ENCODE peak calls at places on chromosome 4, in six cellular contexts. R, K, F, Q, D and N are unnamed samples.

GRCh38 chr4:75080888-75081287 is 148.0 kb downstream of the PARM1 start:
- DNase-seq in K (no peak), F (no peak), Q (no peak), R (no peak), D (no peak), N (no peak)

GRCh38 chr4:126202226-126202625 is 887.5 kb downstream of the FAT4 start:
- DNase-seq in K (no peak), F (no peak), D (no peak), R (no peak), Q (no peak), N (no peak)

GRCh38 chr4:52883707-52884669 is 21.9 kb downstream of the RASL11B start:
- DNase-seq in R (no peak), Q (no peak), K (no peak), D (no peak), F (no peak), N (no peak)

GRCh38 chr4:109846395-109847098 is 1.4 kb upstream of the LRIT3 start:
- DNase-seq in D (no peak), K (no peak), R (no peak), Q (no peak), F (no peak), N (no peak)

GRCh38 chr4:3700736-3701135 is 65.4 kb upstream of the ADRA2C start:
- DNase-seq in D (no peak), R (no peak), F (no peak), Q (no peak), K (no peak), N (no peak)

GRCh38 chr4:7365472-7366179 is 69.1 kb downstream of the PSAPL1 start:
- DNase-seq in F (no peak), D (no peak), Q (no peak), K (no peak), R (no peak), N (no peak)

GRCh38 chr4:159317203-159317602 is 214.3 kb downstream of the RAPGEF2 start:
- DNase-seq in D (no peak), R (no peak), Q (no peak), F (no peak), K (no peak), N (no peak)

GRCh38 chr4:33133723-33134122 is 2413.6 kb downstream of the PCDH7 start:
- DNase-seq in F (no peak), D (no peak), Q (no peak), K (no peak), R (no peak), N (no peak)

GRCh38 chr4:139242511-139243051 is 37.4 kb downstream of the MGARP start:
- DNase-seq in K (no peak), D (no peak), Q (no peak), F (no peak), R (peak), N (no peak)

GRCh38 chr4:156192033-156192432 is 238.4 kb upstream of the CTSO start:
- DNase-seq in R (no peak), F (no peak), K (no peak), Q (no peak), D (no peak), N (no peak)

GRCh38 chr4:107115185-107115847 is 79.2 kb upstream of the DKK2 start:
- DNase-seq in R (no peak), Q (no peak), D (peak), F (no peak), K (no peak), N (no peak)

GRCh38 chr4:130092187-130093015 is 996.4 kb downstream of the C4orf33 start:
- DNase-seq in R (no peak), D (no peak), Q (no peak), K (no peak), F (no peak), N (no peak)

GRCh38 chr4:129092636-129093172 is 635 bp downstream of the SCLT1 start:
- DNase-seq in Q (no peak), F (no peak), R (peak), K (no peak), D (no peak), N (no peak)

GRCh38 chr4:113935190-113935589 is 44.3 kb downstream of the ARSJ start:
- DNase-seq in K (no peak), R (no peak), D (no peak), Q (no peak), F (no peak), N (no peak)

GRCh38 chr4:177802149-177802548 is 359.9 kb upstream of the AGA start:
- DNase-seq in K (no peak), D (no peak), R (no peak), Q (no peak), F (no peak), N (no peak)

GRCh38 chr4:168569909-168570276 is 73.0 kb downstream of the PALLD start:
- DNase-seq in Q (no peak), R (no peak), K (no peak), D (no peak), F (no peak), N (no peak)

GRCh38 chr4:122617597-122618593 is 3.0 kb downstream of the IL21 start:
- DNase-seq in D (no peak), Q (no peak), K (no peak), F (no peak), R (no peak), N (no peak)

GRCh38 chr4:169345207-169345788 is 74.5 kb upstream of the SH3RF1 start:
- DNase-seq in K (no peak), D (no peak), Q (no peak), F (no peak), R (peak), N (peak)

GRCh38 chr4:17639136-17639535 is 24.7 kb downstream of the MED28 start:
- DNase-seq in D (no peak), F (no peak), Q (no peak), R (no peak), K (no peak), N (no peak)

GRCh38 chr4:88411491-88412101 is 32.9 kb downstream of the HERC6 start:
- DNase-seq in R (no peak), D (no peak), Q (no peak), F (no peak), K (no peak), N (no peak)

GRCh38 chr4:95857761-95858160 is 17.9 kb downstream of the PDHA2 start:
- DNase-seq in D (no peak), Q (no peak), F (no peak), R (peak), K (no peak), N (no peak)

GRCh38 chr4:65645185-65645584 is 25.1 kb downstream of the EPHA5 start:
- DNase-seq in R (no peak), D (no peak), F (no peak), K (no peak), Q (no peak), N (no peak)

GRCh38 chr4:54852061-54852460 is 194.3 kb downstream of the KIT start:
- DNase-seq in K (no peak), R (no peak), Q (no peak), F (no peak), D (no peak), N (no peak)

GRCh38 chr4:98838528-98838927 is 90.4 kb downstream of the EIF4E start:
- DNase-seq in D (no peak), K (no peak), R (no peak), Q (no peak), F (no peak), N (no peak)

GRCh38 chr4:142585411-142585810 is 260.7 kb downstream of the INPP4B start:
- DNase-seq in D (no peak), Q (no peak), K (no peak), F (no peak), R (no peak), N (no peak)

GRCh38 chr4:48748949-48749596 is 31.0 kb downstream of the FRYL start:
- DNase-seq in D (no peak), K (no peak), R (no peak), F (no peak), Q (no peak), N (no peak)

GRCh38 chr4:87975466-87975865 is at the start of gene SPP1:
- DNase-seq in D (peak), K (no peak), R (peak), Q (no peak), F (peak), N (peak)

GRCh38 chr4:160872491-160872890 is 1291.3 kb downstream of the FSTL5 start:
- DNase-seq in D (no peak), R (no peak), F (no peak), Q (no peak), K (no peak), N (no peak)

GRCh38 chr4:159105063-159105414 is 2.2 kb downstream of the RAPGEF2 start:
- DNase-seq in R (peak), F (no peak), Q (no peak), K (no peak), D (no peak), N (no peak)

GRCh38 chr4:159103406-159104131 is 690 bp downstream of the RAPGEF2 start:
- DNase-seq in F (peak), D (no peak), R (no peak), Q (peak), K (peak), N (peak)

GRCh38 chr4:172705565-172705964 is 463.0 kb upstream of the GALNT7 start:
- DNase-seq in F (no peak), D (no peak), Q (no peak), K (no peak), R (no peak), N (no peak)

GRCh38 chr4:109410776-109411175 is 22.8 kb upstream of the SEC24B start:
- DNase-seq in Q (no peak), R (no peak), D (no peak), F (peak), K (no peak), N (no peak)

GRCh38 chr4:123555500-123556273 is 159.1 kb downstream of the SPRY1 start:
- DNase-seq in Q (no peak), R (no peak), D (no peak), K (peak), F (peak), N (peak)

GRCh38 chr4:24965627-24966026 is 52.8 kb upstream of the CCDC149 start:
- DNase-seq in R (no peak), F (no peak), K (no peak), D (no peak), Q (no peak), N (no peak)

GRCh38 chr4:14308229-14308651 is 680.7 kb upstream of the BOD1L1 start:
- DNase-seq in F (no peak), Q (no peak), R (no peak), K (no peak), D (no peak), N (no peak)

GRCh38 chr4:146123231-146123630 is 52.3 kb upstream of the LSM6 start:
- DNase-seq in Q (no peak), K (no peak), R (no peak), D (no peak), F (no peak), N (no peak)